ENCODE peak calls at places on chromosomes 5 and 9, in five cellular contexts. H, M, Y, V and J are unnamed samples.

GRCh38 chr9:135214054-135214640 is 126.7 kb downstream of the OLFM1 start:
- DNase-seq in H (no peak), M (no peak), Y (no peak), V (no peak), J (no peak)

GRCh38 chr9:111356567-111357244 is 26.7 kb upstream of the OR2K2 start:
- DNase-seq in H (no peak), M (peak; percentile 79), Y (no peak), V (no peak), J (no peak)

GRCh38 chr5:96808868-96809558 is 1.3 kb upstream of the ERAP1 start:
- DNase-seq in H (no peak), M (no peak), Y (no peak), V (no peak), J (no peak)

GRCh38 chr5:132498152-132498551 is 7.6 kb upstream of the IRF1 start:
- DNase-seq in H (peak; percentile 69), M (peak; percentile 66), Y (no peak), V (no peak), J (no peak)

GRCh38 chr5:169826618-169827017 is 153.7 kb downstream of the INSYN2B start:
- DNase-seq in H (no peak), M (peak; percentile 13), Y (no peak), V (no peak), J (no peak)

GRCh38 chr5:77172713-77173328 is 37.7 kb upstream of the PDE8B start:
- DNase-seq in H (no peak), M (no peak), Y (no peak), V (no peak), J (no peak)

GRCh38 chr5:178364326-178364675 is 131.7 kb upstream of the PHYKPL start:
- DNase-seq in H (no peak), M (no peak), Y (no peak), V (no peak), J (no peak)

GRCh38 chr9:37290881-37291485 is 131.5 kb upstream of the GRHPR start:
- DNase-seq in H (no peak), M (peak; percentile 37), Y (no peak), V (no peak), J (no peak)

GRCh38 chr9:136077491-136077890 is 17.6 kb downstream of the NACC2 start:
- DNase-seq in H (no peak), M (no peak), Y (no peak), V (no peak), J (no peak)

GRCh38 chr9:27276182-27277030 is 20.5 kb downstream of the EQTN start:
- DNase-seq in H (peak; percentile 9), M (peak; percentile 47), Y (peak; percentile 54), V (no peak), J (peak; percentile 70)